ENCODE peak calls at places on chromosome 1, in five cellular contexts. L is esophagus squamous epithelium, R is ovary, E is brain microvascular endothelial cell, F is endothelial cell of umbilical vein. X is an unnamed sample.

GRCh38 chr1:100188617-100189016 is 10.6 kb upstream of the LRRC39 start:
- DNase-seq in R (no peak), L (no peak), E (peak; percentile 50), F (no peak), X (peak; percentile 69)

GRCh38 chr1:15180189-15180588 is 26.6 kb downstream of the TMEM51 start:
- DNase-seq in E (no peak), R (no peak), L (no peak), F (no peak), X (no peak)

GRCh38 chr1:229238674-229239415 is 32.1 kb upstream of the RAB4A start:
- DNase-seq in E (no peak), F (no peak), L (no peak), R (no peak), X (no peak)

GRCh38 chr1:34166191-34167090 is 1.4 kb upstream of the CSMD2 start:
- DNase-seq in E (no peak), R (no peak), F (no peak), L (no peak), X (no peak)

GRCh38 chr1:178120088-178120487 is 26.2 kb downstream of the RASAL2 start:
- DNase-seq in R (no peak), F (no peak), E (no peak), L (no peak), X (no peak)

GRCh38 chr1:95012389-95012788 is 60.4 kb downstream of the ALG14 start:
- DNase-seq in R (no peak), E (peak; percentile 90), F (peak; percentile 18), L (no peak), X (peak; percentile 91)

GRCh38 chr1:201538618-201539551 is at the start of gene NAV1:
- DNase-seq in R (peak; percentile 26), F (peak; percentile 84), L (no peak), E (no peak), X (no peak)

GRCh38 chr1:222038971-222039370 is 297.1 kb upstream of the DUSP10 start:
- DNase-seq in R (no peak), L (no peak), E (no peak), F (no peak), X (no peak)

DNA sequence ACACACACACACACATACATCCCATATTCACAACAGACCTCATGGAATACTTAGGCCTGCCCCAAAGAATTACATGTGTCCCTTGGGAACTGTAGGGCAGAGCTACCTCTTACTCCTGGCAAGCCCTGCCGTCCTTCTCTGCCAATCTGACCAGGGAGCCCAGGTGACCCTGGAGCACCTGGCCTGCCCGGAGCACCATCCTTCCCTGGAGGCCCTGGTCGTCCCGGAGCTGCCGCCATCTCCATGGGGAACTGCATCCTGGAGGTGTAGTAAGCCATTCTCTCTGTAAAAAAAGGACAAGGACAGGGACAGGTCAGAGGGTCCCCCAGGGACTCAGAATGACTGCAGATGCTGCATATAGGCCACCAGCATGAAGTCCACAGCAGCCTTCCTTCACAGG is 9.1 kb upstream of the PEF1 start:
- DNase-seq in L (no peak), R (no peak), F (no peak), E (no peak), X (no peak)
- H3K4me3 ChIP-seq in L (no peak overlapping the region), R (no peak overlapping the region), F (no peak overlapping the region), E (no peak overlapping the region), X (no peak overlapping the region)

DNA sequence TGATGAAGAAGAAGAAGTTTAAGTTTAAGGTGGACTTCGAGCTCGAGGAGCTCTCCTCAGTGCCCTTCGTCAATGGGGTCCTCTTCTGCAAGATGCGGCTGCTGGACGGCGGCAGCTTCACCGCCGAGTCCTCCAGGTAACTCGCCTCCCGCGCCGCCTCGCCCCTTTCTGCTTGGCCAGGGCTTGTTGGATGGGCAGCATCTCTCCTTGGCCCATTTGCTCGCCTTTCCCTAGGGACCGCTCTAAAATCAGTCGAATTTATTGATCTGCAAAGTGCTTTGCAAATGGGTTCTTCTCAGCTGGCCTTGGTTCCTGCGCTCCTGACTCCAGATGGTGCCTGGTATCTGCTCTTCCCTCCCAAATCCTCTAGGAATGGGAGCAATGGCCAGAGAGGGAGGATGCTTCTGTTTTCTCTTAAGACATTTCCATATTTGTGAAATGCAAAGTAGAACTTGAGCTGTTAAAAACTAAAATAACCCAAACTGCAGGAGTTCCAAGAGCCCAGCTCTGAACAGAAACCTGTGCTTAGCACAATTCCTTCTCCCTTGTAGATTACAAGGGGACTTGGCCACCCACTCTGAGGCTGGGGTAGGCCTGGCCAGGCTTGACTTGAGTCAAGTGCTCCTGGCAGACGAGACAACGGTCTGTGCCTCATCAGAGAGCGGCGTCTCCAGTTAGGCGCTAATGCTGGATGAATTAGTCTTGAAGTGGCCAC is 687 bp downstream of the EEIG2 start:
- DNase-seq in R (peak; percentile 15), L (peak; percentile 11), E (peak; percentile 59), F (peak; percentile 62), X (no peak)
- TF ChIP-seq CTCF in R (no peak), L (no peak), E (peak; percentile 49), F (no peak), X (peak; percentile 15)

DNA sequence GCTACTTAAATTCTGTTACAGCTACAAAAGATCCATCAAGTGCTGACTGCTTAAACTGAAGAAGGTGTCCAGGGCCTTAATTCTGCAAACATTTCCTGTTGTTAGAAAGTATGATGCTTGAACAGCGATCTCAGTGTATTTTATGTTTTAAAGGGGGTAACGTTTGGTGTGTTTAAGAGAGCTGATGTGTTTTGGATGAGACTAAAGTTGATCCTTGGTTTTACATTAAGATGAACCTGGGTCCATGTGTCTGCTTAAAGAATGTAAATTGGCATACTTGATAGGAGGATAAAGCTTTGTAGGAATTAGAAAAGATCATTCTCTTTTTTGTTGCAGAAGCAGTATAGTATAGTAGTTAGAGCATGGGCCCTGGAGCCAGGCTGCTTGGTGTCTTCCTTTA is 3.6 kb downstream of the IER5 start:
- DNase-seq in E (no peak), F (no peak), L (no peak), R (no peak), X (no peak)
- H3K4me3 ChIP-seq in E (no peak overlapping the region), F (no peak overlapping the region), L (peak overlapping the region; percentile 75), R (no peak overlapping the region), X (no peak overlapping the region)

DNA sequence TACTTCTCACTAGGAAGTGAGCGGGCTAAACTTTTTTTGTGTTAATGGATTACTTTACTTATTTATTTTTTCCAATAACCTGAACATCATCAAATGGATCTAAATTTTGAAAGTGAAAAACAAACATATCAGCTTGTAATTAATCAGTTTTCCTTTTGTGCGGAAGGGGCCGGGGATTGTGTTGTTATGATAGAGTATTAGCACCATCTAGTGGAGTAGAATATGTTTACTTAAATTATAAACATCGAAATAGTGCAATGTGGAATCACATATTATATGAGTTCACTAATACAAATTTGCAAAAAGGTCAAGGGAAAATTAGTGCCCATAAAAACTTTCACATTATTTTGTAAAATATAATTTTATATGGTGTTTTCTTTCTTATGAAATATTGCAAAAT is 9.1 kb downstream of the CFH start:
- DNase-seq in L (no peak), R (no peak), F (peak; percentile 53), E (no peak), X (no peak)
- TF ChIP-seq CTCF in L (peak; percentile 61), R (peak; percentile 82), F (no peak), E (peak; percentile 18), X (peak; percentile 32)

DNA sequence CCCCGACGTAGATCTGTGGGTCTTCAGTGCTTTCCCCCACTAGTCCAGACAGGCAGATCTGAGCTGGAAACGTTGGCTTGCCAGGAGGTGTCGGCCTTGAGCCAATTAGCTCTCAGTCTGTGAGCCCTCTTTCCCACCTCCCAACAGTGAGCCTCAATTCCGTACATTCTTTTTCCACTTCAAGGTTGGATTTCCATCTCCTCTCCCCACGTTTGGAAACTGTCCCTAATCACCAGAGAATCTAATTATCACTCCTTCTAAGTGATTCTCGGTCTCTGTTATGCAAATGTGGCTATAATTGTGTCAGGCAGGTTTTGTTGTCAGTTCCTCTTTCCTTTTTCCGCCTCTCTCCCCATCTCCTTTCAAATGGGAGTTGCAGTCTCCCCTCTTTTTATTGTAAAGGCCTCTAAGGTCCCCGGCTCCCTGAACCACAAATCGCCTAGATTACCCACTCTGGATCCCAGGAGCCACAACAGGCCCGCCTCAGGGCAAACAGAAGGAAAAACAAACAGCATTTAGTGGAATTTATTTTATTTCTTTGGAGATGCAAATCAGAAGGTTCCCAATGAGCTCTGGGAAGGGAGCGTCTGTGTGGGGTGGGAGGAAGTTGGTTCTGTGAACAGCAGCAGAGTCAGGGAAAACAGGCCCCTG is 29.4 kb upstream of the LRRN2 start:
- DNase-seq in E (no peak), F (no peak), R (no peak), L (no peak), X (no peak)
- H3K4me3 ChIP-seq in E (no peak overlapping the region), F (no peak overlapping the region), R (no peak overlapping the region), L (no peak overlapping the region), X (no peak overlapping the region)

GRCh38 chr1:66464356-66464755 is 69.6 kb upstream of the SGIP1 start:
- DNase-seq in R (no peak), F (no peak), L (no peak), E (no peak), X (no peak)
- TF ChIP-seq CTCF in R (no peak), F (no peak), L (no peak), E (no peak), X (no peak)

DNA sequence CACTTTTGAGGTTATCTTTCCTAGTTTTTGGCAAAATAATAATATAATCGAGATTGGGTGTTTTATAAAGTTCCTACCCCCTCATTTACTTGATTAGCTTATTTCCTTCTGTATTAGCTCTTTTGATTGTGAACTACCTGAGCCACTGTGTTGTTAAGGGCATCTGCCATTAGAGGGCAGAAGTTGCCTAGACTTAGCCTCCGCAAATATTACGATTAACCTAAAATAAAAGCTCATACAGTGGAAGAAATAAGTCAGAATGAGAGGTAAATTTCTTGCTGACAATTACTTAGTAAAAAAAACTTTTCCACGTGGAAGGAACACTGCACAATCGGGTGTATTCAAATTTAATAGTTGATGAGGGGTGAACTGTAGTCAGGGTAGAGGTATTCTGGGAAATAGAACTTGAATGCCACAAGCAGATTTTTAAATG is 2.3 kb downstream of the H3-3A start:
- DNase-seq in L (no peak), E (peak; percentile 61), R (no peak), F (peak; percentile 76), X (no peak)
- H3K4me3 ChIP-seq in L (peak overlapping the region; percentile 81), E (peak overlapping the region; percentile 85), R (peak overlapping the region; percentile 84), F (no peak overlapping the region), X (peak overlapping the region; percentile 96)